ENCODE peak calls at places on chromosomes 2 and 18, in ten cellular contexts. Y is GM13976, A is astrocyte of the spinal cord, W is HCT116, F is nephron progenitor cell, T is adrenal gland, J is mesothelial cell of epicardium, U is AG09319, E is lower lobe of right lung, D is IMR-90. N is an unnamed sample.

GRCh38 chr2:219469186-219469724 is 29.4 kb upstream of the GMPPA start:
- DNase-seq in Y (no peak), A (peak; percentile 53), W (no peak), F (no peak), T (no peak), J (no peak), U (no peak), E (no peak), D (peak; percentile 81), N (peak; percentile 79)

GRCh38 chr18:25518716-25519053 is 166.7 kb upstream of the ZNF521 start:
- DNase-seq in Y (peak; percentile 36), A (no peak), W (no peak), F (no peak), T (no peak), J (no peak), U (no peak), E (no peak), D (no peak), N (no peak)

GRCh38 chr2:101396352-101396717 is 9.0 kb upstream of the CREG2 start:
- DNase-seq in Y (no peak), A (peak; percentile 88), W (no peak), F (no peak), T (peak; percentile 23), J (no peak), U (peak; percentile 57), E (no peak), D (peak; percentile 97), N (peak; percentile 94)

GRCh38 chr2:212451786-212452200 is 86.8 kb downstream of the ERBB4 start:
- DNase-seq in Y (no peak), A (peak; percentile 45), W (peak; percentile 19), F (no peak), T (no peak), J (no peak), U (no peak), E (no peak), D (peak; percentile 39), N (peak; percentile 72)

GRCh38 chr2:209094221-209094620 is 329.6 kb upstream of the MAP2 start:
- DNase-seq in Y (no peak), A (no peak), W (no peak), F (no peak), T (no peak), J (no peak), U (no peak), E (no peak), D (no peak), N (no peak)

GRCh38 chr2:109287838-109288237 is 158.8 kb downstream of the SH3RF3 start:
- DNase-seq in Y (no peak), A (no peak), W (no peak), F (no peak), T (no peak), J (no peak), U (no peak), E (no peak), D (no peak), N (no peak)

GRCh38 chr2:76870011-76870410 is 652.2 kb downstream of the LRRTM4 start:
- DNase-seq in Y (no peak), A (peak; percentile 21), W (no peak), F (no peak), T (no peak), J (no peak), U (no peak), E (no peak), D (no peak), N (no peak)

GRCh38 chr2:231918501-231919330 is 7.5 kb downstream of the NPPC start:
- DNase-seq in Y (no peak), A (no peak), W (no peak), F (no peak), T (no peak), J (no peak), U (no peak), E (peak; percentile 38), D (no peak), N (no peak)

GRCh38 chr2:167471734-167472133 is 583.5 kb downstream of the XIRP2 start:
- DNase-seq in Y (no peak), A (no peak), W (no peak), F (no peak), T (no peak), J (no peak), U (no peak), E (no peak), D (no peak), N (no peak)

GRCh38 chr2:196827356-196827755 is 18.2 kb upstream of the C2orf66 start:
- DNase-seq in Y (no peak), A (no peak), W (no peak), F (no peak), T (no peak), J (no peak), U (no peak), E (no peak), D (no peak), N (no peak)

GRCh38 chr2:241867776-241868420 is 1.6 kb upstream of the RTP5 start:
- DNase-seq in Y (no peak), A (no peak), W (no peak), F (no peak), T (no peak), J (no peak), U (no peak), E (no peak), D (no peak), N (no peak)

GRCh38 chr18:30625961-30626360 is 416.6 kb downstream of the DSC3 start:
- DNase-seq in Y (no peak), A (no peak), W (no peak), F (no peak), T (no peak), J (no peak), U (no peak), E (no peak), D (no peak), N (peak; percentile 61)

GRCh38 chr2:36357506-36358316 is 2.1 kb downstream of the CRIM1 start:
- DNase-seq in Y (peak; percentile 60), A (peak; percentile 88), W (peak; percentile 69), F (peak; percentile 50), T (peak; percentile 54), J (no peak), U (no peak), E (no peak), D (peak; percentile 85), N (peak; percentile 84)

GRCh38 chr2:153819501-153819900 is 52.2 kb upstream of the GALNT13 start:
- DNase-seq in Y (no peak), A (no peak), W (no peak), F (no peak), T (no peak), J (no peak), U (no peak), E (no peak), D (no peak), N (peak; percentile 7)
- TF ChIP-seq CTCF in Y (no peak), A (no peak), W (peak; percentile 32), F (no peak), T (no peak), J (no peak), U (no peak), E (no peak), D (no peak), N (peak; percentile 6)

DNA sequence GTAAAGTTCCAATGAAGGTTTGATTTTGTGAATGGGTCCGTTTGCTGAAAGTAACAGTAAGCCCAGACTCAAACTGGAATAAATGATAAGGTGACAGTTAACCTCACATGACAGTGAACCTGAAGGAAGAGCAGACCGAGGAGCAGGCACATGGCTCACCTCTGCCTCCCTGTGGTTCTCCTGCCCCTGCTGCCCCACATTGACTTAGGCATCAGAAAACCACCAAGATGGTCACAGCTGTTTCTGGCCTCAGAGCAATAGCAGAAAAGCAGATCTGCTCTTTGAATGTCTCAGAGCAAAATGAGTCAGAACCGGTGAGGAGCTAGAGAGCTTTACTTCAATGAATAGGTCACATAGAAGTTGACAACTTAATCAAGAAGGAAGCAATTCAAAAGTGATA is 487.6 kb downstream of the METTL4 start:
- DNase-seq in Y (no peak), A (no peak), W (no peak), F (no peak), T (no peak), J (no peak), U (no peak), E (no peak), D (no peak), N (peak; percentile 37)
- TF ChIP-seq CTCF in Y (no peak), A (no peak), W (peak; percentile 60), F (no peak), T (no peak), J (no peak), U (no peak), E (no peak), D (no peak), N (peak; percentile 90)

DNA sequence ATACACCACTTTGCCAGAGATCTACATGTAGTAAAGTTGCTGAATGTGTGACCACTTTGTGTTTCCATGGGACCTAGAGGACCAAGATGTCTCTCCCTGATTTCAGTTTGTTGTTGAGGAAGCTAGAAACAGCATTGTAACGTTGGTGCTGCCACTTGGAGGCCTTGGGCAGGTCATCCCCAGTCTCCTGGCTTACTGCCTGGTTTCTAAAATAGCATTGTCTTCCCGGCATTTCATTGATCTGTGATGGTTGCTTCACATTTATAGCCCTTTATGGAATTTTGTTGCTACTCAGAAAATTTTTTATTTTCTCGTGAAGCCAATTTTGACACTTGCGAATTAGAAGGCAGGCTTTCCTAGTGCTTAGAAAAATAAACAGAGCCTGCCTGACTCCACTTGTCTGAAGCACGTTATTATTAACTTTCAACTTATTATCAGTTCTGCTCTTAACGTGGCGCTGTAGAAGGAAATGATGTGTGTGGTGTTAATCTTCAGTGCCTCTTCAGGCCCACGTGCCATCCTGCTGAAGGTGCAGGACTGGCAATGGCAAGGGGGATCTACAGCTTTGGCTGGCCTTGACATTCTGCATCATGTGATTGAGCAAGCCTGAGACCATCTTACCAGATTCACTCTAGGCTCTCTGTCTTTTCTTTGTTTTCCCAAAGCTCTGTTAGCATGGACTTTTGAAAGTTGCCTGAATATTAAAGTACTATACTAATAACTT is 59.9 kb downstream of the INPP4A start:
- DNase-seq in Y (no peak), A (peak; percentile 17), W (no peak), F (no peak), T (peak; percentile 76), J (no peak), U (no peak), E (no peak), D (no peak), N (no peak)
- TF ChIP-seq CTCF in Y (no peak), A (no peak), W (no peak), F (no peak), T (peak; percentile 15), J (no peak), U (no peak), E (no peak), D (no peak), N (no peak)

GRCh38 chr2:128540670-128541069 is 222.0 kb upstream of the HS6ST1 start:
- DNase-seq in Y (no peak), A (no peak), W (no peak), F (no peak), T (no peak), J (no peak), U (no peak), E (no peak), D (no peak), N (no peak)

GRCh38 chr2:128536925-128537620 is 218.4 kb upstream of the HS6ST1 start:
- DNase-seq in Y (no peak), A (peak; percentile 99), W (peak; percentile 77), F (no peak), T (peak; percentile 54), J (no peak), U (peak; percentile 83), E (no peak), D (peak; percentile 99), N (peak; percentile 59)

GRCh38 chr2:128537646-128538045 is 219.0 kb upstream of the HS6ST1 start:
- DNase-seq in Y (no peak), A (no peak), W (no peak), F (no peak), T (no peak), J (no peak), U (no peak), E (no peak), D (no peak), N (no peak)

GRCh38 chr2:128535928-128536327 is 217.3 kb upstream of the HS6ST1 start:
- DNase-seq in Y (no peak), A (peak; percentile 88), W (peak; percentile 54), F (no peak), T (no peak), J (no peak), U (peak; percentile 34), E (no peak), D (peak; percentile 94), N (peak; percentile 58)

GRCh38 chr2:128538401-128538800 is 219.7 kb upstream of the HS6ST1 start:
- DNase-seq in Y (no peak), A (peak; percentile 73), W (no peak), F (no peak), T (no peak), J (no peak), U (no peak), E (no peak), D (peak; percentile 30), N (no peak)
- TF ChIP-seq CTCF in Y (no peak), A (no peak), W (no peak), F (no peak), T (no peak), J (no peak), U (no peak), E (no peak), D (no peak), N (no peak)